ENCODE peak calls at places on chromosomes 7 and 10, in six cellular contexts. One of them, this sample, is unnamed.

GRCh38 chr7:2106506-2106905 is 126.2 kb downstream of the MAD1L1 start:
- DNase-seq in NCI-H510A: no peak
- DNase-seq in NCI-H1694: no peak
- DNase-seq in activated naive CD4-positive, alpha-beta T cell: no peak
- DNase-seq in caudate nucleus: no peak
- DNase-seq in PC-3: no peak
- DNase-seq in this sample: no peak

GRCh38 chr7:133854739-133855138 is 272.4 kb upstream of the LRGUK start:
- DNase-seq in NCI-H1694: peak
- DNase-seq in NCI-H510A: no peak
- DNase-seq in activated naive CD4-positive, alpha-beta T cell: no peak
- DNase-seq in PC-3: peak
- DNase-seq in caudate nucleus: no peak
- DNase-seq in this sample: no peak

GRCh38 chr10:85175635-85176034 is 847.2 kb downstream of the CCSER2 start:
- DNase-seq in NCI-H1694: no peak
- DNase-seq in NCI-H510A: no peak
- DNase-seq in caudate nucleus: no peak
- DNase-seq in activated naive CD4-positive, alpha-beta T cell: no peak
- DNase-seq in PC-3: no peak
- DNase-seq in this sample: no peak

GRCh38 chr7:50779427-50779826 is 3.3 kb downstream of the GRB10 start:
- DNase-seq in caudate nucleus: no peak
- DNase-seq in PC-3: no peak
- DNase-seq in activated naive CD4-positive, alpha-beta T cell: no peak
- DNase-seq in NCI-H510A: no peak
- DNase-seq in NCI-H1694: no peak
- DNase-seq in this sample: no peak

GRCh38 chr10:71547841-71548493 is 151.2 kb downstream of the CDH23 start:
- DNase-seq in PC-3: no peak
- DNase-seq in activated naive CD4-positive, alpha-beta T cell: no peak
- DNase-seq in caudate nucleus: no peak
- DNase-seq in NCI-H1694: no peak
- DNase-seq in NCI-H510A: no peak
- DNase-seq in this sample: peak

GRCh38 chr10:26198119-26198518 is 18.5 kb upstream of the GAD2 start:
- DNase-seq in PC-3: no peak
- DNase-seq in caudate nucleus: no peak
- DNase-seq in activated naive CD4-positive, alpha-beta T cell: no peak
- DNase-seq in NCI-H1694: no peak
- DNase-seq in NCI-H510A: no peak
- DNase-seq in this sample: no peak

GRCh38 chr7:23833405-23833804 is 123.4 kb downstream of the STK31 start:
- DNase-seq in NCI-H1694: no peak
- DNase-seq in NCI-H510A: no peak
- DNase-seq in PC-3: no peak
- DNase-seq in caudate nucleus: no peak
- DNase-seq in activated naive CD4-positive, alpha-beta T cell: no peak
- DNase-seq in this sample: no peak

GRCh38 chr7:119681336-119681735 is 591.6 kb upstream of the KCND2 start:
- DNase-seq in PC-3: no peak
- DNase-seq in caudate nucleus: no peak
- DNase-seq in NCI-H510A: no peak
- DNase-seq in NCI-H1694: no peak
- DNase-seq in activated naive CD4-positive, alpha-beta T cell: no peak
- DNase-seq in this sample: no peak

GRCh38 chr7:115499966-115500365 is 530.6 kb downstream of the TFEC start:
- DNase-seq in caudate nucleus: no peak
- DNase-seq in NCI-H510A: no peak
- DNase-seq in NCI-H1694: no peak
- DNase-seq in activated naive CD4-positive, alpha-beta T cell: no peak
- DNase-seq in PC-3: peak
- DNase-seq in this sample: no peak

GRCh38 chr10:8584666-8585065 is 530.2 kb downstream of the GATA3 start:
- DNase-seq in NCI-H1694: no peak
- DNase-seq in activated naive CD4-positive, alpha-beta T cell: no peak
- DNase-seq in NCI-H510A: no peak
- DNase-seq in caudate nucleus: no peak
- DNase-seq in PC-3: no peak
- DNase-seq in this sample: no peak

GRCh38 chr10:113992601-113993011 is 51.1 kb upstream of the ADRB1 start:
- DNase-seq in PC-3: peak
- DNase-seq in caudate nucleus: no peak
- DNase-seq in NCI-H1694: no peak
- DNase-seq in activated naive CD4-positive, alpha-beta T cell: no peak
- DNase-seq in NCI-H510A: no peak
- DNase-seq in this sample: no peak

GRCh38 chr10:91785851-91786250 is 12.4 kb upstream of the TNKS2 start:
- DNase-seq in PC-3: no peak
- DNase-seq in caudate nucleus: no peak
- DNase-seq in activated naive CD4-positive, alpha-beta T cell: no peak
- DNase-seq in NCI-H1694: no peak
- DNase-seq in NCI-H510A: no peak
- DNase-seq in this sample: no peak

GRCh38 chr10:133318494-133319127 is 9.9 kb downstream of the ZNF511 start:
- DNase-seq in PC-3: peak
- DNase-seq in NCI-H510A: peak
- DNase-seq in activated naive CD4-positive, alpha-beta T cell: peak
- DNase-seq in caudate nucleus: no peak
- DNase-seq in NCI-H1694: no peak
- DNase-seq in this sample: peak

GRCh38 chr10:5511885-5512280 is 12.5 kb upstream of the CALML5 start:
- DNase-seq in caudate nucleus: no peak
- DNase-seq in NCI-H510A: no peak
- DNase-seq in activated naive CD4-positive, alpha-beta T cell: no peak
- DNase-seq in NCI-H1694: no peak
- DNase-seq in PC-3: no peak
- DNase-seq in this sample: no peak

GRCh38 chr7:70566659-70567058 is 565.3 kb upstream of the GALNT17 start:
- DNase-seq in PC-3: no peak
- DNase-seq in caudate nucleus: no peak
- DNase-seq in NCI-H510A: no peak
- DNase-seq in NCI-H1694: no peak
- DNase-seq in activated naive CD4-positive, alpha-beta T cell: no peak
- DNase-seq in this sample: no peak

GRCh38 chr7:130290745-130291144 is 2.2 kb upstream of the CPA4 start:
- DNase-seq in activated naive CD4-positive, alpha-beta T cell: no peak
- DNase-seq in NCI-H510A: no peak
- DNase-seq in PC-3: peak
- DNase-seq in caudate nucleus: no peak
- DNase-seq in NCI-H1694: no peak
- DNase-seq in this sample: no peak

This sample was measured in HEK293T.